ENCODE peak calls at places on chromosomes 12 and 14, in four cellular contexts. One of them, this sample, is unnamed.

GRCh38 chr14:89720741-89721315 is 233.7 kb downstream of the EFCAB11 start:
- DNase-seq in nucleus accumbens: no peak
- DNase-seq in stimulated activated CD8-positive, alpha-beta memory T cell treated with anti-CD3 and anti-CD28 coated beads, Interleukin-4, amount 100 ng/mL, for 48 hours: peak; percentile 71
- DNase-seq in HFFc6: no peak
- DNase-seq in this sample: no peak

GRCh38 chr14:98761993-98762392 is 510.0 kb downstream of the BCL11B start:
- DNase-seq in nucleus accumbens: no peak
- DNase-seq in stimulated activated CD8-positive, alpha-beta memory T cell treated with anti-CD3 and anti-CD28 coated beads, Interleukin-4, amount 100 ng/mL, for 48 hours: no peak
- DNase-seq in HFFc6: no peak
- DNase-seq in this sample: no peak

GRCh38 chr12:32148372-32148771 is 41.7 kb downstream of the BICD1 start:
- DNase-seq in nucleus accumbens: no peak
- DNase-seq in stimulated activated CD8-positive, alpha-beta memory T cell treated with anti-CD3 and anti-CD28 coated beads, Interleukin-4, amount 100 ng/mL, for 48 hours: no peak
- DNase-seq in HFFc6: no peak
- DNase-seq in this sample: no peak

GRCh38 chr12:116474331-116474730 is 84.8 kb upstream of the MAP1LC3B2 start:
- DNase-seq in nucleus accumbens: no peak
- DNase-seq in stimulated activated CD8-positive, alpha-beta memory T cell treated with anti-CD3 and anti-CD28 coated beads, Interleukin-4, amount 100 ng/mL, for 48 hours: no peak
- DNase-seq in HFFc6: no peak
- DNase-seq in this sample: no peak

GRCh38 chr12:105852958-105853357 is 285.8 kb downstream of the NUAK1 start:
- DNase-seq in nucleus accumbens: no peak
- DNase-seq in stimulated activated CD8-positive, alpha-beta memory T cell treated with anti-CD3 and anti-CD28 coated beads, Interleukin-4, amount 100 ng/mL, for 48 hours: no peak
- DNase-seq in HFFc6: no peak
- DNase-seq in this sample: no peak

GRCh38 chr14:80364816-80365215 is 153.5 kb upstream of the DIO2 start:
- DNase-seq in nucleus accumbens: no peak
- DNase-seq in stimulated activated CD8-positive, alpha-beta memory T cell treated with anti-CD3 and anti-CD28 coated beads, Interleukin-4, amount 100 ng/mL, for 48 hours: no peak
- DNase-seq in HFFc6: no peak
- DNase-seq in this sample: no peak

GRCh38 chr12:64385468-64385867 is 5.1 kb downstream of the C12orf56 start:
- DNase-seq in nucleus accumbens: no peak
- DNase-seq in stimulated activated CD8-positive, alpha-beta memory T cell treated with anti-CD3 and anti-CD28 coated beads, Interleukin-4, amount 100 ng/mL, for 48 hours: peak; percentile 56
- DNase-seq in HFFc6: peak; percentile 12
- DNase-seq in this sample: no peak

GRCh38 chr14:33647385-33647786 is 303.5 kb downstream of the EGLN3 start:
- DNase-seq in nucleus accumbens: no peak
- DNase-seq in stimulated activated CD8-positive, alpha-beta memory T cell treated with anti-CD3 and anti-CD28 coated beads, Interleukin-4, amount 100 ng/mL, for 48 hours: no peak
- DNase-seq in HFFc6: peak; percentile 93
- DNase-seq in this sample: no peak

GRCh38 chr12:95990136-95990535 is 6.0 kb downstream of the HAL start:
- DNase-seq in nucleus accumbens: no peak
- DNase-seq in stimulated activated CD8-positive, alpha-beta memory T cell treated with anti-CD3 and anti-CD28 coated beads, Interleukin-4, amount 100 ng/mL, for 48 hours: no peak
- DNase-seq in HFFc6: no peak
- DNase-seq in this sample: no peak

GRCh38 chr12:109625749-109626377 is 52.3 kb downstream of the MVK start:
- DNase-seq in nucleus accumbens: no peak
- DNase-seq in stimulated activated CD8-positive, alpha-beta memory T cell treated with anti-CD3 and anti-CD28 coated beads, Interleukin-4, amount 100 ng/mL, for 48 hours: no peak
- DNase-seq in HFFc6: no peak
- DNase-seq in this sample: no peak

GRCh38 chr12:121120989-121121755 is 11.5 kb upstream of the P2RX7 start:
- DNase-seq in nucleus accumbens: no peak
- DNase-seq in stimulated activated CD8-positive, alpha-beta memory T cell treated with anti-CD3 and anti-CD28 coated beads, Interleukin-4, amount 100 ng/mL, for 48 hours: no peak
- DNase-seq in HFFc6: no peak
- DNase-seq in this sample: no peak

GRCh38 chr14:41423503-41423902 is 183.2 kb upstream of the LRFN5 start:
- DNase-seq in nucleus accumbens: no peak
- DNase-seq in stimulated activated CD8-positive, alpha-beta memory T cell treated with anti-CD3 and anti-CD28 coated beads, Interleukin-4, amount 100 ng/mL, for 48 hours: no peak
- DNase-seq in HFFc6: no peak
- DNase-seq in this sample: no peak

GRCh38 chr12:76560083-76560491 is 516 bp upstream of the OSBPL8 start:
- DNase-seq in nucleus accumbens: no peak
- DNase-seq in stimulated activated CD8-positive, alpha-beta memory T cell treated with anti-CD3 and anti-CD28 coated beads, Interleukin-4, amount 100 ng/mL, for 48 hours: no peak
- DNase-seq in HFFc6: no peak
- DNase-seq in this sample: no peak

GRCh38 chr12:82651489-82651888 is 35.2 kb upstream of the TMTC2 start:
- DNase-seq in nucleus accumbens: no peak
- DNase-seq in stimulated activated CD8-positive, alpha-beta memory T cell treated with anti-CD3 and anti-CD28 coated beads, Interleukin-4, amount 100 ng/mL, for 48 hours: no peak
- DNase-seq in HFFc6: no peak
- DNase-seq in this sample: no peak

This sample was measured in NCI-H774.